ENCODE peak calls at places on chromosomes 6 and 20, in six cellular contexts. Z is T-cell; O is psoas muscle; C is body of pancreas; R is aorta; Y is activated T-cell treated with anti-CD3 and anti-CD28 coated beads, Interleukin-2, amount 50 U/mL, for 72 hours. F is an unnamed sample.
A peak's percentile ranks its signal among the peaks of the same experiment; 100 is the strongest.

GRCh38 chr6:122323361-122323760 is 76.1 kb upstream of the HSF2 start:
- ATAC-seq in Z (no peak), O (no peak), C (peak; percentile 33), R (peak; percentile 11), Y (no peak), F (no peak)

GRCh38 chr6:131251593-131252204 is 116.4 kb downstream of the AKAP7 start:
- ATAC-seq in Z (no peak), O (no peak), C (no peak), R (no peak), Y (no peak), F (no peak)

GRCh38 chr6:16137451-16137801 is 8.5 kb downstream of the MYLIP start:
- ATAC-seq in Z (no peak), O (peak; percentile 59), C (no peak), R (no peak), Y (peak; percentile 5), F (no peak)

GRCh38 chr6:129498556-129498940 is 211.4 kb downstream of the ARHGAP18 start:
- ATAC-seq in Z (peak; percentile 23), O (no peak), C (peak; percentile 5), R (peak; percentile 23), Y (no peak), F (no peak)

GRCh38 chr20:44886276-44886671 is 769 bp downstream of the YWHAB start:
- ATAC-seq in Z (no peak), O (no peak), C (no peak), R (no peak), Y (no peak), F (no peak)

GRCh38 chr20:50003253-50003656 is 20.5 kb downstream of the SNAI1 start:
- ATAC-seq in Z (no peak), O (peak; percentile 92), C (peak; percentile 52), R (no peak), Y (peak; percentile 53), F (no peak)

GRCh38 chr6:75402296-75402695 is 91.3 kb downstream of the FILIP1 start:
- ATAC-seq in Z (no peak), O (peak; percentile 96), C (no peak), R (peak; percentile 82), Y (no peak), F (no peak)

GRCh38 chr6:89689732-89690131 is 51.2 kb upstream of the LYRM2 start:
- ATAC-seq in Z (no peak), O (peak; percentile 28), C (no peak), R (peak; percentile 44), Y (no peak), F (no peak)

GRCh38 chr6:105875974-105876640 is 210.0 kb upstream of the PRDM1 start:
- ATAC-seq in Z (no peak), O (no peak), C (no peak), R (no peak), Y (no peak), F (no peak)

GRCh38 chr6:96760153-96760687 is 77.1 kb downstream of the GPR63 start:
- ATAC-seq in Z (no peak), O (no peak), C (no peak), R (no peak), Y (peak; percentile 24), F (no peak)

GRCh38 chr20:22698443-22698842 is 114.1 kb upstream of the FOXA2 start:
- ATAC-seq in Z (no peak), O (no peak), C (no peak), R (no peak), Y (no peak), F (no peak)

GRCh38 chr6:19949155-19949554 is 112.0 kb downstream of the ID4 start:
- ATAC-seq in Z (no peak), O (no peak), C (no peak), R (no peak), Y (no peak), F (no peak)

GRCh38 chr20:56429941-56430340 is 17.9 kb downstream of the CASS4 start:
- ATAC-seq in Z (peak; percentile 31), O (no peak), C (no peak), R (no peak), Y (no peak), F (no peak)

GRCh38 chr6:90219168-90219985 is 77.3 kb downstream of the BACH2 start:
- ATAC-seq in Z (no peak), O (peak; percentile 84), C (peak; percentile 30), R (peak; percentile 69), Y (peak; percentile 35), F (no peak)

GRCh38 chr20:10447028-10447427 is 11.9 kb downstream of the SLX4IP start:
- ATAC-seq in Z (peak; percentile 82), O (no peak), C (peak; percentile 40), R (no peak), Y (peak; percentile 98), F (peak; percentile 89)

GRCh38 chr6:42618686-42619085 is 54.9 kb downstream of the UBR2 start:
- ATAC-seq in Z (no peak), O (peak; percentile 93), C (no peak), R (no peak), Y (peak; percentile 44), F (no peak)

GRCh38 chr20:63330940-63331339 is 30.2 kb downstream of the CHRNA4 start:
- ATAC-seq in Z (no peak), O (no peak), C (no peak), R (no peak), Y (no peak), F (no peak)

GRCh38 chr6:49522710-49523593 is 23.2 kb downstream of the GLYATL3 start:
- ATAC-seq in Z (no peak), O (no peak), C (peak; percentile 90), R (no peak), Y (no peak), F (no peak)

GRCh38 chr20:11799131-11799800 is 118.4 kb upstream of the BTBD3 start:
- ATAC-seq in Z (no peak), O (no peak), C (no peak), R (no peak), Y (no peak), F (no peak)

GRCh38 chr6:111589366-111589765 is 16.3 kb downstream of the TRAF3IP2 start:
- ATAC-seq in Z (no peak), O (peak; percentile 78), C (no peak), R (peak; percentile 79), Y (peak; percentile 66), F (no peak)

GRCh38 chr20:34302312-34302722 is 838 bp downstream of the AHCY start:
- ATAC-seq in Z (no peak), O (no peak), C (no peak), R (no peak), Y (no peak), F (no peak)

GRCh38 chr20:44969320-44969879 is 3.1 kb downstream of the STK4 start:
- ATAC-seq in Z (no peak), O (no peak), C (no peak), R (no peak), Y (no peak), F (peak; percentile 35)

GRCh38 chr6:498795-499231 is 107.3 kb downstream of the IRF4 start:
- ATAC-seq in Z (peak; percentile 62), O (no peak), C (no peak), R (no peak), Y (peak; percentile 76), F (peak; percentile 43)

GRCh38 chr6:168154263-168154917 is 75.4 kb upstream of the FRMD1 start:
- ATAC-seq in Z (no peak), O (no peak), C (no peak), R (no peak), Y (no peak), F (no peak)

GRCh38 chr6:70601014-70601413 is 34.3 kb downstream of the SDHAF4 start:
- ATAC-seq in Z (no peak), O (no peak), C (no peak), R (no peak), Y (no peak), F (no peak)

GRCh38 chr20:14062786-14063185 is 67.5 kb downstream of the MACROD2 start:
- ATAC-seq in Z (no peak), O (no peak), C (no peak), R (no peak), Y (no peak), F (no peak)